ENCODE peak calls at places on chromosomes 3 and 15, in seven cellular contexts. D is GM20000; A is AG09319; H is CD4-positive, alpha-beta T cell; G is foreskin fibroblast; W is H9; S is neural progenitor cell. I is an unnamed sample.

GRCh38 chr15:54149115-54149531 is 170.9 kb downstream of the UNC13C start:
- DNase-seq in W (no peak), A (no peak), D (no peak), S (no peak), G (no peak), H (no peak), I (no peak)

GRCh38 chr3:17602126-17602525 is 140.3 kb downstream of the TBC1D5 start:
- DNase-seq in D (no peak), A (no peak), G (no peak), S (no peak), H (no peak), W (no peak), I (peak; percentile 53)

GRCh38 chr3:172256101-172256687 is 192.1 kb downstream of the GHSR start:
- DNase-seq in A (peak; percentile 43), S (no peak), G (peak; percentile 76), D (no peak), H (no peak), W (no peak), I (no peak)

GRCh38 chr3:68090571-68090970 is 436.2 kb upstream of the SUCLG2 start:
- DNase-seq in G (no peak), D (no peak), H (no peak), W (no peak), A (no peak), S (no peak), I (no peak)

GRCh38 chr3:108388136-108389132 is 92.1 kb downstream of the HHLA2 start:
- DNase-seq in G (no peak), W (no peak), D (peak; percentile 28), S (no peak), A (no peak), H (no peak), I (no peak)

GRCh38 chr3:196666001-196666867 is 26.7 kb downstream of the NRROS start:
- DNase-seq in S (peak; percentile 95), H (no peak), A (no peak), W (peak; percentile 90), D (no peak), G (peak; percentile 89), I (peak; percentile 50)

GRCh38 chr3:144622845-144623244 is 651.2 kb downstream of the DIPK2A start:
- DNase-seq in A (no peak), H (no peak), G (no peak), S (no peak), W (no peak), D (peak; percentile 8), I (no peak)

GRCh38 chr3:195226445-195226844 is 44.5 kb downstream of the XXYLT1 start:
- DNase-seq in G (no peak), A (no peak), W (no peak), H (no peak), D (no peak), S (no peak), I (no peak)

GRCh38 chr3:57141719-57142118 is 23.4 kb downstream of the IL17RD start:
- DNase-seq in A (no peak), W (no peak), D (no peak), S (no peak), H (no peak), G (no peak), I (no peak)

GRCh38 chr15:68655686-68656437 is 77.1 kb downstream of the CORO2B start:
- DNase-seq in G (no peak), D (no peak), H (no peak), A (no peak), W (no peak), S (no peak), I (no peak)

GRCh38 chr3:138833908-138834358 is 795 bp downstream of the PIK3CB start:
- DNase-seq in G (peak; percentile 57), H (no peak), S (peak; percentile 13), D (peak; percentile 21), W (no peak), A (no peak), I (peak; percentile 16)

GRCh38 chr3:28449398-28449797 is 100.8 kb upstream of the AZI2 start:
- DNase-seq in G (no peak), H (no peak), W (no peak), A (no peak), S (no peak), D (no peak), I (no peak)

GRCh38 chr15:80970018-80970657 is 19.5 kb downstream of the MESD start:
- DNase-seq in S (peak; percentile 74), W (no peak), A (no peak), H (peak; percentile 39), D (peak; percentile 59), G (peak; percentile 87), I (peak; percentile 55)

GRCh38 chr3:152056481-152056880 is 183.0 kb downstream of the SUCNR1 start:
- DNase-seq in A (no peak), G (no peak), H (no peak), D (no peak), S (no peak), W (no peak), I (no peak)

GRCh38 chr3:18672561-18672960 is 247.4 kb upstream of the SATB1 start:
- DNase-seq in D (no peak), W (no peak), H (no peak), S (no peak), G (no peak), A (no peak), I (no peak)

GRCh38 chr3:54343495-54343894 is 221.1 kb downstream of the CACNA2D3 start:
- DNase-seq in A (no peak), W (no peak), D (no peak), H (no peak), S (no peak), G (no peak), I (no peak)

GRCh38 chr15:86432861-86433260 is 353.2 kb downstream of the AGBL1 start:
- DNase-seq in W (no peak), S (no peak), G (no peak), A (no peak), D (no peak), H (no peak), I (no peak)

GRCh38 chr3:101070260-101071121 is 77.3 kb upstream of the ABI3BP start:
- DNase-seq in H (peak; percentile 52), D (peak; percentile 42), G (peak; percentile 36), W (peak; percentile 93), A (no peak), S (peak; percentile 71), I (peak; percentile 29)

GRCh38 chr3:131053021-131053420 is 26.3 kb downstream of the NEK11 start:
- DNase-seq in A (no peak), G (peak; percentile 29), H (no peak), S (no peak), W (no peak), D (no peak), I (no peak)

GRCh38 chr3:108131795-108132134 is 40.9 kb upstream of the CD47 start:
- DNase-seq in W (no peak), G (no peak), A (no peak), H (no peak), D (no peak), S (no peak), I (no peak)

GRCh38 chr3:71143493-71143892 is 440.0 kb downstream of the FOXP1 start:
- DNase-seq in G (no peak), H (no peak), W (no peak), D (no peak), A (no peak), S (no peak), I (no peak)

GRCh38 chr3:33919312-33919711 is 120.9 kb downstream of the PDCD6IP start:
- DNase-seq in G (no peak), A (no peak), W (no peak), S (no peak), H (no peak), D (no peak), I (no peak)

GRCh38 chr15:36361351-36361870 is 218.0 kb upstream of the CDIN1 start:
- DNase-seq in A (no peak), W (no peak), D (no peak), S (no peak), H (no peak), G (peak; percentile 52), I (peak; percentile 76)

GRCh38 chr15:31486506-31486905 is 159.9 kb downstream of the KLF13 start:
- DNase-seq in G (no peak), W (peak; percentile 26), D (no peak), A (no peak), H (no peak), S (peak; percentile 53), I (no peak)

GRCh38 chr15:31488437-31489204 is 162.0 kb downstream of the KLF13 start:
- DNase-seq in A (peak; percentile 78), G (peak; percentile 94), H (peak; percentile 33), S (peak; percentile 88), D (peak; percentile 85), W (peak; percentile 82), I (peak; percentile 79)

GRCh38 chr15:31489281-31489680 is 162.6 kb downstream of the KLF13 start:
- DNase-seq in S (no peak), W (peak; percentile 15), G (no peak), D (no peak), A (no peak), H (no peak), I (no peak)

GRCh38 chr15:31486906-31487695 is 160.5 kb downstream of the KLF13 start:
- DNase-seq in S (no peak), G (no peak), A (no peak), D (no peak), H (no peak), W (peak; percentile 19), I (no peak)

GRCh38 chr15:31487811-31488436 is 161.3 kb downstream of the KLF13 start:
- DNase-seq in A (no peak), D (peak; percentile 69), G (peak; percentile 80), S (no peak), H (no peak), W (peak; percentile 39), I (peak; percentile 40)
- TF ChIP-seq CTCF in A (no peak), D (peak; percentile 15), G (no peak), S (no peak), H (no peak), W (peak; percentile 23), I (no peak)

GRCh38 chr3:193452338-193452737 is 73.8 kb upstream of the ATP13A5 start:
- DNase-seq in H (no peak), W (no peak), G (no peak), A (no peak), S (peak; percentile 19), D (no peak), I (no peak)
- TF ChIP-seq CTCF in H (no peak), W (peak; percentile 63), G (no peak), A (no peak), S (peak; percentile 45), D (no peak), I (peak; percentile 44)

GRCh38 chr3:149339931-149340309 is 6.5 kb upstream of the TM4SF18 start:
- DNase-seq in D (no peak), G (peak; percentile 98), A (peak; percentile 76), H (no peak), S (no peak), W (peak; percentile 83), I (peak; percentile 97)

GRCh38 chr3:149342413-149343340 is 9.2 kb upstream of the TM4SF18 start:
- DNase-seq in S (no peak), A (no peak), H (no peak), G (peak; percentile 86), D (no peak), W (no peak), I (peak; percentile 63)

GRCh38 chr3:149340310-149340933 is 7.0 kb upstream of the TM4SF18 start:
- DNase-seq in S (no peak), D (no peak), W (no peak), G (peak; percentile 70), A (no peak), H (no peak), I (no peak)

GRCh38 chr3:149343951-149344350 is 10.5 kb upstream of the TM4SF18 start:
- DNase-seq in W (no peak), D (no peak), S (peak; percentile 19), H (no peak), G (no peak), A (no peak), I (no peak)
- TF ChIP-seq CTCF in W (peak; percentile 57), D (no peak), S (peak; percentile 44), H (no peak), G (no peak), A (no peak), I (no peak)

GRCh38 chr15:91968610-91969009 is 115.1 kb downstream of the SLCO3A1 start:
- DNase-seq in H (no peak), A (no peak), S (no peak), W (peak; percentile 45), G (no peak), D (no peak), I (no peak)
- TF ChIP-seq CTCF in H (no peak), A (no peak), S (peak; percentile 32), W (peak; percentile 67), G (no peak), D (no peak), I (peak; percentile 16)